ENCODE peak calls at places on chromosomes 12 and 14, in five cellular contexts. S is HCT116, K is K562, D is HepG2, H is SK-N-SH. I is an unnamed sample. For H3K4me1, the result is how much of the 10 kb centered on the place peaks cover.

GRCh38 chr14:53055003-53055402 is 98.1 kb downstream of the DDHD1 start:
- DNase-seq in K (peak), H (peak), S (peak), D (peak), I (peak)

GRCh38 chr14:103105580-103106168 is 11.1 kb downstream of the EXOC3L4 start:
- DNase-seq in H (no peak), S (no peak), K (no peak), D (no peak), I (no peak)

GRCh38 chr14:73754911-73755360 is 40.8 kb upstream of the PNMA1 start:
- DNase-seq in H (peak), K (no peak), D (no peak), S (no peak), I (no peak)

GRCh38 chr12:108335349-108336119 is 3.6 kb downstream of the CMKLR1 start:
- DNase-seq in K (no peak), S (no peak), H (no peak), D (no peak), I (no peak)

GRCh38 chr12:39533951-39534350 is 85.7 kb downstream of the ABCD2 start:
- DNase-seq in D (no peak), H (no peak), K (no peak), S (no peak), I (no peak)

GRCh38 chr12:18454330-18454729 is 193.0 kb downstream of the PIK3C2G start:
- DNase-seq in H (no peak), S (no peak), K (no peak), D (no peak), I (peak)

GRCh38 chr14:70894868-70895267 is 12.4 kb upstream of the PCNX1 start:
- DNase-seq in D (peak), H (no peak), K (no peak), S (no peak), I (no peak)

GRCh38 chr14:39395555-39396254 is 36.5 kb downstream of the FBXO33 start:
- DNase-seq in D (no peak), H (no peak), K (peak), S (no peak), I (no peak)

GRCh38 chr12:65152586-65152985 is 16.8 kb upstream of the LEMD3 start:
- DNase-seq in K (no peak), S (no peak), H (no peak), D (no peak), I (no peak)

GRCh38 chr12:51269174-51270066 is 795 bp downstream of the SMAGP start:
- DNase-seq in K (no peak), H (peak), S (no peak), D (peak), I (peak)

GRCh38 chr14:51680031-51680430 is 28.3 kb downstream of the FRMD6 start:
- DNase-seq in D (no peak), K (no peak), S (no peak), H (no peak), I (no peak)
- H3K4me1 ChIP-seq in D (half or more), K (under half), S (under half), H (under half), I (under half)

DNA sequence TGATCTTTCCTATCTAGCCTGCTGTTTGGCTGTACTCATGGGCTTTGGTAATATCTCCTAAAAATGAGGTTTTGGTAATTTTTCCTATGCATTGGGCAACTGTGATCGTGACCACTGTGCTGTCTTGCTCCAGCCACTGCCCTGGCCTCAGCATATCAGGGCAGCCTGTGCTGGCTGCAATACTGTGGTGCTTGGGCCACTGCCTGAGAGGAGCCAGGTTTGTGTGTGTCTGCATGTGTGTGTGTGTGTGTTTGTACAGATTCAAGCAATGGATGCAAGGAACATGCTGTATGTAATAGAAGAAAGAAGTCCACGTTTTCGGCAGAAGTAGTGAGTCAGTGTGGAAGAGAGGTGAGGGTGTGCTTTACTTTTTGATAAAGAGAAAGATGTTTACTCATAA is 13.0 kb downstream of the ERG28 start:
- DNase-seq in S (no peak), H (no peak), D (no peak), K (no peak), I (no peak)
- H3K9ac ChIP-seq in S (peak), H (no peak), D (peak), K (no peak), I (no peak)

DNA sequence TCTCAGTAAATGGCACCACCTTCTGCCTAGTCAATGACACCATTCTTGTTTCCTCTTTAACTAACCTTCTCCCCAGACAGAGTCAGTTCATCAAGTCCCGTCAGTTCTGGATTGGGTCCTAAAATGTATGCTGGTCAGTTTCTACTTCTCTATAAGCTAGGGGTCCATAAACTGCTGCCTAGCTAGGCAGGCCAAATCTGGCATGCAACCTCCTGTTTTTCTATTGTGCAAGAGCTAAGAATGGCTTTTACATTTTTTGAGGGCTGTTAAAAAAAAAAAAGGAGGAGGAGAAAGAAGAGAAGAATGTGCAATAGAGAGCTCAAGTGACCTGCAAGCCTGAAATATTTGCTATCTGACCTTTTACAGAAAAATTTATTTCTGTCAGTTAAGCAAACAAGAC is 6.4 kb upstream of the TMED10 start:
- DNase-seq in K (no peak), S (no peak), D (peak), H (no peak), I (no peak)
- TF ChIP-seq YY1 in K (no peak), S (no peak), D (no peak), H (no peak), I (no peak)

DNA sequence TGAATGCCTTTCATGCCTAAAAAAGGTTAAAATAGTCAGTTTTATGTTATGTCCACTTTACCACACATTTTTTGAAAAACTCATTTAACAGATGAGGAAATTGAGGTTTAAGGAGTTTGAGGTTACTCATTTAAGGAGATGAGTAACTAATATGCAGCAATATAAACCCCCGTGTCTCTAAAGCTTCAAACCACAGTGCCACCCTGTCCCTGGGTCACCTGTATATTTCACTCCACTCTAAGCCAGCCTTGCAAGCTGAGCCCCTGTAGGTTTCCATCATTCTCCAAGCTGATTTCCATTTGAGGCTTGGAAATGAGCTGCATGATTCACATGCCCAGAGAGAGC is 64.4 kb downstream of the NUAK1 start:
- DNase-seq in H (no peak), D (no peak), K (no peak), S (no peak), I (peak)
- H3K4me1 ChIP-seq in H (under half), D (under half), K (under half), S (under half), I (under half)